ENCODE peak calls at places on chromosomes 2 and 18, in nine cellular contexts. One of them, this sample, is unnamed.

GRCh38 chr2:100577777-100578176 is 15.0 kb downstream of the PDCL3 start:
- DNase-seq in cardiac muscle cell: no peak
- DNase-seq in Daoy: peak
- DNase-seq in adrenal gland: no peak
- DNase-seq in LoVo: no peak
- DNase-seq in brain microvascular endothelial cell: no peak
- DNase-seq in Calu3: no peak
- DNase-seq in astrocyte of the spinal cord: no peak
- DNase-seq in stimulated activated CD4-positive, alpha-beta T cell treated with anti-CD3 and anti-CD28 coated beads, Interleukin-12 subunit alpha, Interleukin-12 subunit beta, amount 100 ng/mL, for 24 hours: no peak
- DNase-seq in this sample: no peak

GRCh38 chr2:237497820-237498128 is 10.7 kb downstream of the MLPH start:
- DNase-seq in cardiac muscle cell: peak
- DNase-seq in Daoy: no peak
- DNase-seq in adrenal gland: no peak
- DNase-seq in LoVo: no peak
- DNase-seq in brain microvascular endothelial cell: no peak
- DNase-seq in Calu3: no peak
- DNase-seq in astrocyte of the spinal cord: peak
- DNase-seq in stimulated activated CD4-positive, alpha-beta T cell treated with anti-CD3 and anti-CD28 coated beads, Interleukin-12 subunit alpha, Interleukin-12 subunit beta, amount 100 ng/mL, for 24 hours: no peak
- DNase-seq in this sample: no peak

GRCh38 chr2:240935101-240935876 is 29.2 kb downstream of the CROCC2 start:
- DNase-seq in cardiac muscle cell: no peak
- DNase-seq in Daoy: peak
- DNase-seq in adrenal gland: peak
- DNase-seq in LoVo: no peak
- DNase-seq in brain microvascular endothelial cell: no peak
- DNase-seq in Calu3: peak
- DNase-seq in astrocyte of the spinal cord: no peak
- DNase-seq in stimulated activated CD4-positive, alpha-beta T cell treated with anti-CD3 and anti-CD28 coated beads, Interleukin-12 subunit alpha, Interleukin-12 subunit beta, amount 100 ng/mL, for 24 hours: no peak
- DNase-seq in this sample: no peak

GRCh38 chr2:235011929-235012631 is 60.3 kb downstream of the SH3BP4 start:
- DNase-seq in cardiac muscle cell: no peak
- DNase-seq in Daoy: no peak
- DNase-seq in adrenal gland: peak
- DNase-seq in LoVo: no peak
- DNase-seq in brain microvascular endothelial cell: no peak
- DNase-seq in Calu3: no peak
- DNase-seq in astrocyte of the spinal cord: no peak
- DNase-seq in stimulated activated CD4-positive, alpha-beta T cell treated with anti-CD3 and anti-CD28 coated beads, Interleukin-12 subunit alpha, Interleukin-12 subunit beta, amount 100 ng/mL, for 24 hours: no peak
- DNase-seq in this sample: no peak

GRCh38 chr2:25276569-25277465 is 64.9 kb downstream of the DNMT3A start:
- DNase-seq in cardiac muscle cell: peak
- DNase-seq in Daoy: no peak
- DNase-seq in adrenal gland: peak
- DNase-seq in LoVo: no peak
- DNase-seq in brain microvascular endothelial cell: no peak
- DNase-seq in Calu3: peak
- DNase-seq in astrocyte of the spinal cord: no peak
- DNase-seq in stimulated activated CD4-positive, alpha-beta T cell treated with anti-CD3 and anti-CD28 coated beads, Interleukin-12 subunit alpha, Interleukin-12 subunit beta, amount 100 ng/mL, for 24 hours: peak
- DNase-seq in this sample: peak

GRCh38 chr2:185069107-185069506 is 470.8 kb downstream of the ZNF804A start:
- DNase-seq in cardiac muscle cell: no peak
- DNase-seq in Daoy: no peak
- DNase-seq in adrenal gland: no peak
- DNase-seq in LoVo: no peak
- DNase-seq in brain microvascular endothelial cell: no peak
- DNase-seq in Calu3: no peak
- DNase-seq in astrocyte of the spinal cord: no peak
- DNase-seq in stimulated activated CD4-positive, alpha-beta T cell treated with anti-CD3 and anti-CD28 coated beads, Interleukin-12 subunit alpha, Interleukin-12 subunit beta, amount 100 ng/mL, for 24 hours: no peak
- DNase-seq in this sample: no peak

GRCh38 chr2:16656784-16657391 is 8.7 kb downstream of the CYRIA start:
- DNase-seq in cardiac muscle cell: no peak
- DNase-seq in Daoy: no peak
- DNase-seq in adrenal gland: peak
- DNase-seq in LoVo: no peak
- DNase-seq in brain microvascular endothelial cell: peak
- DNase-seq in Calu3: no peak
- DNase-seq in astrocyte of the spinal cord: no peak
- DNase-seq in stimulated activated CD4-positive, alpha-beta T cell treated with anti-CD3 and anti-CD28 coated beads, Interleukin-12 subunit alpha, Interleukin-12 subunit beta, amount 100 ng/mL, for 24 hours: no peak
- DNase-seq in this sample: peak

GRCh38 chr2:228367356-228367755 is 185.9 kb upstream of the SPHKAP start:
- DNase-seq in cardiac muscle cell: no peak
- DNase-seq in Daoy: no peak
- DNase-seq in adrenal gland: no peak
- DNase-seq in LoVo: no peak
- DNase-seq in brain microvascular endothelial cell: no peak
- DNase-seq in Calu3: no peak
- DNase-seq in astrocyte of the spinal cord: no peak
- DNase-seq in stimulated activated CD4-positive, alpha-beta T cell treated with anti-CD3 and anti-CD28 coated beads, Interleukin-12 subunit alpha, Interleukin-12 subunit beta, amount 100 ng/mL, for 24 hours: no peak
- DNase-seq in this sample: no peak

GRCh38 chr2:198060277-198060676 is 255.9 kb downstream of the PLCL1 start:
- DNase-seq in cardiac muscle cell: no peak
- DNase-seq in Daoy: no peak
- DNase-seq in adrenal gland: no peak
- DNase-seq in LoVo: no peak
- DNase-seq in brain microvascular endothelial cell: no peak
- DNase-seq in Calu3: no peak
- DNase-seq in astrocyte of the spinal cord: no peak
- DNase-seq in stimulated activated CD4-positive, alpha-beta T cell treated with anti-CD3 and anti-CD28 coated beads, Interleukin-12 subunit alpha, Interleukin-12 subunit beta, amount 100 ng/mL, for 24 hours: no peak
- DNase-seq in this sample: no peak

GRCh38 chr2:217291259-217291658 is 431.4 kb upstream of the TNP1 start:
- DNase-seq in cardiac muscle cell: no peak
- DNase-seq in Daoy: no peak
- DNase-seq in adrenal gland: no peak
- DNase-seq in LoVo: peak
- DNase-seq in brain microvascular endothelial cell: no peak
- DNase-seq in Calu3: no peak
- DNase-seq in astrocyte of the spinal cord: no peak
- DNase-seq in stimulated activated CD4-positive, alpha-beta T cell treated with anti-CD3 and anti-CD28 coated beads, Interleukin-12 subunit alpha, Interleukin-12 subunit beta, amount 100 ng/mL, for 24 hours: no peak
- DNase-seq in this sample: no peak

GRCh38 chr18:68847219-68847860 is 49.5 kb downstream of the CCDC102B start:
- DNase-seq in cardiac muscle cell: peak
- DNase-seq in Daoy: no peak
- DNase-seq in adrenal gland: no peak
- DNase-seq in LoVo: peak
- DNase-seq in brain microvascular endothelial cell: no peak
- DNase-seq in Calu3: no peak
- DNase-seq in astrocyte of the spinal cord: peak
- DNase-seq in stimulated activated CD4-positive, alpha-beta T cell treated with anti-CD3 and anti-CD28 coated beads, Interleukin-12 subunit alpha, Interleukin-12 subunit beta, amount 100 ng/mL, for 24 hours: no peak
- DNase-seq in this sample: peak

GRCh38 chr18:8069708-8070107 is 502.6 kb downstream of the PTPRM start:
- DNase-seq in cardiac muscle cell: no peak
- DNase-seq in Daoy: no peak
- DNase-seq in adrenal gland: no peak
- DNase-seq in LoVo: no peak
- DNase-seq in brain microvascular endothelial cell: no peak
- DNase-seq in Calu3: no peak
- DNase-seq in astrocyte of the spinal cord: no peak
- DNase-seq in stimulated activated CD4-positive, alpha-beta T cell treated with anti-CD3 and anti-CD28 coated beads, Interleukin-12 subunit alpha, Interleukin-12 subunit beta, amount 100 ng/mL, for 24 hours: no peak
- DNase-seq in this sample: no peak

GRCh38 chr2:130920417-130921030 is 83.8 kb downstream of the ARHGEF4 start:
- DNase-seq in cardiac muscle cell: peak
- DNase-seq in Daoy: peak
- DNase-seq in adrenal gland: peak
- DNase-seq in LoVo: peak
- DNase-seq in brain microvascular endothelial cell: peak
- DNase-seq in Calu3: peak
- DNase-seq in astrocyte of the spinal cord: peak
- DNase-seq in stimulated activated CD4-positive, alpha-beta T cell treated with anti-CD3 and anti-CD28 coated beads, Interleukin-12 subunit alpha, Interleukin-12 subunit beta, amount 100 ng/mL, for 24 hours: peak
- DNase-seq in this sample: no peak

GRCh38 chr2:240205348-240205747 is 64.9 kb upstream of the OTOS start:
- DNase-seq in cardiac muscle cell: peak
- DNase-seq in Daoy: peak
- DNase-seq in adrenal gland: peak
- DNase-seq in LoVo: peak
- DNase-seq in brain microvascular endothelial cell: peak
- DNase-seq in Calu3: peak
- DNase-seq in astrocyte of the spinal cord: peak
- DNase-seq in stimulated activated CD4-positive, alpha-beta T cell treated with anti-CD3 and anti-CD28 coated beads, Interleukin-12 subunit alpha, Interleukin-12 subunit beta, amount 100 ng/mL, for 24 hours: peak
- DNase-seq in this sample: no peak

GRCh38 chr2:178223806-178224205 is 29.5 kb downstream of the OSBPL6 start:
- DNase-seq in cardiac muscle cell: no peak
- DNase-seq in Daoy: no peak
- DNase-seq in adrenal gland: peak
- DNase-seq in LoVo: no peak
- DNase-seq in brain microvascular endothelial cell: no peak
- DNase-seq in Calu3: no peak
- DNase-seq in astrocyte of the spinal cord: no peak
- DNase-seq in stimulated activated CD4-positive, alpha-beta T cell treated with anti-CD3 and anti-CD28 coated beads, Interleukin-12 subunit alpha, Interleukin-12 subunit beta, amount 100 ng/mL, for 24 hours: no peak
- DNase-seq in this sample: no peak

GRCh38 chr2:38750011-38750792 is 959 bp downstream of the SRSF7 start:
- DNase-seq in cardiac muscle cell: peak
- DNase-seq in Daoy: peak
- DNase-seq in adrenal gland: peak
- DNase-seq in LoVo: peak
- DNase-seq in brain microvascular endothelial cell: no peak
- DNase-seq in Calu3: peak
- DNase-seq in astrocyte of the spinal cord: peak
- DNase-seq in stimulated activated CD4-positive, alpha-beta T cell treated with anti-CD3 and anti-CD28 coated beads, Interleukin-12 subunit alpha, Interleukin-12 subunit beta, amount 100 ng/mL, for 24 hours: peak
- DNase-seq in this sample: peak

GRCh38 chr18:9992300-9992987 is 78.6 kb downstream of the VAPA start:
- DNase-seq in cardiac muscle cell: peak
- DNase-seq in Daoy: no peak
- DNase-seq in adrenal gland: no peak
- DNase-seq in LoVo: no peak
- DNase-seq in brain microvascular endothelial cell: no peak
- DNase-seq in Calu3: no peak
- DNase-seq in astrocyte of the spinal cord: no peak
- DNase-seq in stimulated activated CD4-positive, alpha-beta T cell treated with anti-CD3 and anti-CD28 coated beads, Interleukin-12 subunit alpha, Interleukin-12 subunit beta, amount 100 ng/mL, for 24 hours: no peak
- DNase-seq in this sample: no peak

GRCh38 chr2:100053087-100053486 is 89.3 kb downstream of the AFF3 start:
- DNase-seq in cardiac muscle cell: no peak
- DNase-seq in Daoy: no peak
- DNase-seq in adrenal gland: no peak
- DNase-seq in LoVo: no peak
- DNase-seq in brain microvascular endothelial cell: no peak
- DNase-seq in Calu3: no peak
- DNase-seq in astrocyte of the spinal cord: no peak
- DNase-seq in stimulated activated CD4-positive, alpha-beta T cell treated with anti-CD3 and anti-CD28 coated beads, Interleukin-12 subunit alpha, Interleukin-12 subunit beta, amount 100 ng/mL, for 24 hours: no peak
- DNase-seq in this sample: no peak

GRCh38 chr2:119659601-119660342 is 19.2 kb upstream of the TMEM177 start:
- DNase-seq in cardiac muscle cell: peak
- DNase-seq in Daoy: peak
- DNase-seq in adrenal gland: no peak
- DNase-seq in LoVo: peak
- DNase-seq in brain microvascular endothelial cell: peak
- DNase-seq in Calu3: peak
- DNase-seq in astrocyte of the spinal cord: peak
- DNase-seq in stimulated activated CD4-positive, alpha-beta T cell treated with anti-CD3 and anti-CD28 coated beads, Interleukin-12 subunit alpha, Interleukin-12 subunit beta, amount 100 ng/mL, for 24 hours: no peak
- DNase-seq in this sample: no peak

GRCh38 chr2:46569061-46569560 is 89.7 kb downstream of the TMEM247 start:
- DNase-seq in cardiac muscle cell: peak
- DNase-seq in Daoy: no peak
- DNase-seq in adrenal gland: no peak
- DNase-seq in LoVo: no peak
- DNase-seq in brain microvascular endothelial cell: no peak
- DNase-seq in Calu3: no peak
- DNase-seq in astrocyte of the spinal cord: peak
- DNase-seq in stimulated activated CD4-positive, alpha-beta T cell treated with anti-CD3 and anti-CD28 coated beads, Interleukin-12 subunit alpha, Interleukin-12 subunit beta, amount 100 ng/mL, for 24 hours: no peak
- DNase-seq in this sample: peak

GRCh38 chr2:64500549-64500948 is 23.6 kb upstream of the AFTPH start:
- DNase-seq in cardiac muscle cell: no peak
- DNase-seq in Daoy: no peak
- DNase-seq in adrenal gland: no peak
- DNase-seq in LoVo: no peak
- DNase-seq in brain microvascular endothelial cell: no peak
- DNase-seq in Calu3: no peak
- DNase-seq in astrocyte of the spinal cord: no peak
- DNase-seq in stimulated activated CD4-positive, alpha-beta T cell treated with anti-CD3 and anti-CD28 coated beads, Interleukin-12 subunit alpha, Interleukin-12 subunit beta, amount 100 ng/mL, for 24 hours: no peak
- DNase-seq in this sample: no peak

GRCh38 chr2:233462826-233463470 is 103.6 kb downstream of the USP40 start:
- DNase-seq in cardiac muscle cell: no peak
- DNase-seq in Daoy: no peak
- DNase-seq in adrenal gland: no peak
- DNase-seq in LoVo: no peak
- DNase-seq in brain microvascular endothelial cell: no peak
- DNase-seq in Calu3: no peak
- DNase-seq in astrocyte of the spinal cord: no peak
- DNase-seq in stimulated activated CD4-positive, alpha-beta T cell treated with anti-CD3 and anti-CD28 coated beads, Interleukin-12 subunit alpha, Interleukin-12 subunit beta, amount 100 ng/mL, for 24 hours: no peak
- DNase-seq in this sample: no peak

GRCh38 chr2:71850306-71850801 is 297.3 kb downstream of the CYP26B1 start:
- DNase-seq in cardiac muscle cell: no peak
- DNase-seq in Daoy: no peak
- DNase-seq in adrenal gland: peak
- DNase-seq in LoVo: no peak
- DNase-seq in brain microvascular endothelial cell: no peak
- DNase-seq in Calu3: no peak
- DNase-seq in astrocyte of the spinal cord: no peak
- DNase-seq in stimulated activated CD4-positive, alpha-beta T cell treated with anti-CD3 and anti-CD28 coated beads, Interleukin-12 subunit alpha, Interleukin-12 subunit beta, amount 100 ng/mL, for 24 hours: no peak
- DNase-seq in this sample: no peak

GRCh38 chr2:174024524-174025270 is 59.5 kb upstream of the SP3 start:
- DNase-seq in cardiac muscle cell: peak
- DNase-seq in Daoy: peak
- DNase-seq in adrenal gland: peak
- DNase-seq in LoVo: no peak
- DNase-seq in brain microvascular endothelial cell: peak
- DNase-seq in Calu3: no peak
- DNase-seq in astrocyte of the spinal cord: peak
- DNase-seq in stimulated activated CD4-positive, alpha-beta T cell treated with anti-CD3 and anti-CD28 coated beads, Interleukin-12 subunit alpha, Interleukin-12 subunit beta, amount 100 ng/mL, for 24 hours: no peak
- DNase-seq in this sample: no peak

GRCh38 chr2:223414646-223415045 is 187.5 kb downstream of the SCG2 start:
- DNase-seq in cardiac muscle cell: peak
- DNase-seq in Daoy: no peak
- DNase-seq in adrenal gland: peak
- DNase-seq in LoVo: no peak
- DNase-seq in brain microvascular endothelial cell: no peak
- DNase-seq in Calu3: no peak
- DNase-seq in astrocyte of the spinal cord: peak
- DNase-seq in stimulated activated CD4-positive, alpha-beta T cell treated with anti-CD3 and anti-CD28 coated beads, Interleukin-12 subunit alpha, Interleukin-12 subunit beta, amount 100 ng/mL, for 24 hours: no peak
- DNase-seq in this sample: no peak

GRCh38 chr2:152497481-152498052 is 162.6 kb downstream of the FMNL2 start:
- DNase-seq in cardiac muscle cell: peak
- DNase-seq in Daoy: peak
- DNase-seq in adrenal gland: peak
- DNase-seq in LoVo: peak
- DNase-seq in brain microvascular endothelial cell: peak
- DNase-seq in Calu3: peak
- DNase-seq in astrocyte of the spinal cord: peak
- DNase-seq in stimulated activated CD4-positive, alpha-beta T cell treated with anti-CD3 and anti-CD28 coated beads, Interleukin-12 subunit alpha, Interleukin-12 subunit beta, amount 100 ng/mL, for 24 hours: no peak
- DNase-seq in this sample: peak

GRCh38 chr18:61435064-61435652 is 101.9 kb downstream of the CDH20 start:
- DNase-seq in cardiac muscle cell: peak
- DNase-seq in Daoy: peak
- DNase-seq in adrenal gland: no peak
- DNase-seq in LoVo: peak
- DNase-seq in brain microvascular endothelial cell: peak
- DNase-seq in Calu3: peak
- DNase-seq in astrocyte of the spinal cord: no peak
- DNase-seq in stimulated activated CD4-positive, alpha-beta T cell treated with anti-CD3 and anti-CD28 coated beads, Interleukin-12 subunit alpha, Interleukin-12 subunit beta, amount 100 ng/mL, for 24 hours: no peak
- DNase-seq in this sample: no peak

GRCh38 chr2:221521261-221521845 is 50.8 kb downstream of the EPHA4 start:
- DNase-seq in cardiac muscle cell: no peak
- DNase-seq in Daoy: no peak
- DNase-seq in adrenal gland: no peak
- DNase-seq in LoVo: no peak
- DNase-seq in brain microvascular endothelial cell: no peak
- DNase-seq in Calu3: no peak
- DNase-seq in astrocyte of the spinal cord: no peak
- DNase-seq in stimulated activated CD4-positive, alpha-beta T cell treated with anti-CD3 and anti-CD28 coated beads, Interleukin-12 subunit alpha, Interleukin-12 subunit beta, amount 100 ng/mL, for 24 hours: no peak
- DNase-seq in this sample: no peak

GRCh38 chr2:233384017-233384416 is 29.7 kb downstream of the DGKD start:
- DNase-seq in cardiac muscle cell: no peak
- DNase-seq in Daoy: no peak
- DNase-seq in adrenal gland: no peak
- DNase-seq in LoVo: no peak
- DNase-seq in brain microvascular endothelial cell: no peak
- DNase-seq in Calu3: no peak
- DNase-seq in astrocyte of the spinal cord: no peak
- DNase-seq in stimulated activated CD4-positive, alpha-beta T cell treated with anti-CD3 and anti-CD28 coated beads, Interleukin-12 subunit alpha, Interleukin-12 subunit beta, amount 100 ng/mL, for 24 hours: no peak
- DNase-seq in this sample: no peak

GRCh38 chr18:48412339-48412929 is 3.3 kb upstream of the ZBTB7C start:
- DNase-seq in cardiac muscle cell: peak
- DNase-seq in Daoy: peak
- DNase-seq in adrenal gland: peak
- DNase-seq in LoVo: peak
- DNase-seq in brain microvascular endothelial cell: no peak
- DNase-seq in Calu3: peak
- DNase-seq in astrocyte of the spinal cord: no peak
- DNase-seq in stimulated activated CD4-positive, alpha-beta T cell treated with anti-CD3 and anti-CD28 coated beads, Interleukin-12 subunit alpha, Interleukin-12 subunit beta, amount 100 ng/mL, for 24 hours: no peak
- DNase-seq in this sample: no peak

GRCh38 chr18:45619062-45619825 is 4.0 kb downstream of the SLC14A2 start:
- DNase-seq in cardiac muscle cell: peak
- DNase-seq in Daoy: no peak
- DNase-seq in adrenal gland: no peak
- DNase-seq in LoVo: no peak
- DNase-seq in brain microvascular endothelial cell: no peak
- DNase-seq in Calu3: no peak
- DNase-seq in astrocyte of the spinal cord: no peak
- DNase-seq in stimulated activated CD4-positive, alpha-beta T cell treated with anti-CD3 and anti-CD28 coated beads, Interleukin-12 subunit alpha, Interleukin-12 subunit beta, amount 100 ng/mL, for 24 hours: no peak
- DNase-seq in this sample: no peak